ENCODE peak calls at places on chromosomes 6 and 20, in four cellular contexts. One of them, this sample, is unnamed. For H3K36me3, the result is how much of the 10 kb centered on the place peaks cover.

GRCh38 chr6:120173250-120173649 is 823.7 kb upstream of the MAN1A1 start:
- DNase-seq in stomach: no peak
- DNase-seq in HCT116: no peak
- DNase-seq in GM23338: no peak
- DNase-seq in this sample: no peak

GRCh38 chr6:108904731-108905130 is 56.5 kb downstream of the ARMC2 start:
- DNase-seq in stomach: no peak
- DNase-seq in HCT116: no peak
- DNase-seq in GM23338: no peak
- DNase-seq in this sample: no peak

GRCh38 chr6:44177691-44178423 is 19.2 kb downstream of the CAPN11 start:
- DNase-seq in stomach: no peak
- DNase-seq in HCT116: no peak
- DNase-seq in GM23338: no peak
- DNase-seq in this sample: peak

GRCh38 chr6:43334466-43335095 is 26.0 kb upstream of the CRIP3 start:
- DNase-seq in stomach: no peak
- DNase-seq in HCT116: peak
- DNase-seq in GM23338: peak
- DNase-seq in this sample: peak

GRCh38 chr6:10401004-10401536 is 13.8 kb downstream of the TFAP2A start:
- DNase-seq in stomach: no peak
- DNase-seq in HCT116: no peak
- DNase-seq in GM23338: peak
- DNase-seq in this sample: no peak

GRCh38 chr6:26224940-26225847 is 138.0 kb downstream of the HFE start:
- DNase-seq in stomach: no peak
- DNase-seq in HCT116: no peak
- DNase-seq in GM23338: peak
- DNase-seq in this sample: no peak

GRCh38 chr6:107153061-107153460 is 37.7 kb upstream of the BEND3 start:
- DNase-seq in stomach: no peak
- DNase-seq in HCT116: no peak
- DNase-seq in GM23338: no peak
- DNase-seq in this sample: no peak

GRCh38 chr6:108732101-108732870 is 115.9 kb upstream of the ARMC2 start:
- DNase-seq in stomach: peak
- DNase-seq in HCT116: peak
- DNase-seq in GM23338: no peak
- DNase-seq in this sample: peak

GRCh38 chr20:36645998-36646397 is at the start of gene SLA2:
- DNase-seq in stomach: peak
- DNase-seq in HCT116: no peak
- DNase-seq in GM23338: no peak
- DNase-seq in this sample: no peak

GRCh38 chr6:140480852-140481251 is 1106.4 kb upstream of the CITED2 start:
- DNase-seq in stomach: no peak
- DNase-seq in HCT116: no peak
- DNase-seq in GM23338: no peak
- DNase-seq in this sample: no peak

GRCh38 chr20:58678806-58679205 is 13.8 kb upstream of the NPEPL1 start:
- DNase-seq in stomach: no peak
- DNase-seq in HCT116: no peak
- DNase-seq in GM23338: no peak
- DNase-seq in this sample: no peak

GRCh38 chr6:104936766-104937535 is 20.0 kb upstream of the LIN28B start:
- DNase-seq in stomach: no peak
- DNase-seq in HCT116: no peak
- DNase-seq in GM23338: no peak
- DNase-seq in this sample: no peak

GRCh38 chr6:129501401-129502051 is 208.5 kb downstream of the ARHGAP18 start:
- DNase-seq in stomach: peak
- DNase-seq in HCT116: peak
- DNase-seq in GM23338: peak
- DNase-seq in this sample: peak

GRCh38 chr6:111377558-111378120 is 105.4 kb downstream of the REV3L start:
- DNase-seq in stomach: no peak
- DNase-seq in HCT116: no peak
- DNase-seq in GM23338: no peak
- DNase-seq in this sample: no peak

GRCh38 chr20:53890434-53891305 is 179.7 kb downstream of the BCAS1 start:
- DNase-seq in stomach: no peak
- DNase-seq in HCT116: no peak
- DNase-seq in GM23338: no peak
- DNase-seq in this sample: no peak

GRCh38 chr6:140009286-140009685 is 634.8 kb upstream of the CITED2 start:
- DNase-seq in stomach: no peak
- DNase-seq in HCT116: no peak
- DNase-seq in GM23338: no peak
- DNase-seq in this sample: no peak

GRCh38 chr6:19723533-19723932 is 113.6 kb upstream of the ID4 start:
- DNase-seq in stomach: no peak
- DNase-seq in HCT116: no peak
- DNase-seq in GM23338: no peak
- DNase-seq in this sample: no peak

GRCh38 chr20:32207211-32207625 is 325 bp downstream of the PLAGL2 start:
- DNase-seq in stomach: no peak
- DNase-seq in HCT116: no peak
- DNase-seq in GM23338: peak
- DNase-seq in this sample: no peak

GRCh38 chr6:150033197-150033771 is 8.0 kb upstream of the RAET1L start:
- DNase-seq in stomach: no peak
- DNase-seq in HCT116: no peak
- DNase-seq in GM23338: no peak
- DNase-seq in this sample: no peak

GRCh38 chr6:31692353-31692752 is 10.8 kb downstream of the ABHD16A start:
- DNase-seq in stomach: no peak
- DNase-seq in HCT116: no peak
- DNase-seq in GM23338: no peak
- DNase-seq in this sample: no peak

GRCh38 chr6:163338671-163339405 is 75.7 kb upstream of the QKI start:
- DNase-seq in stomach: no peak
- DNase-seq in HCT116: no peak
- DNase-seq in GM23338: peak
- DNase-seq in this sample: no peak

GRCh38 chr20:7959484-7959883 is 19.2 kb upstream of the HAO1 start:
- DNase-seq in stomach: no peak
- DNase-seq in HCT116: no peak
- DNase-seq in GM23338: no peak
- DNase-seq in this sample: no peak

GRCh38 chr6:68826501-68826900 is 191.4 kb downstream of the ADGRB3 start:
- DNase-seq in stomach: no peak
- DNase-seq in HCT116: no peak
- DNase-seq in GM23338: no peak
- DNase-seq in this sample: no peak

GRCh38 chr20:6053776-6054688 is at the start of gene LRRN4:
- DNase-seq in stomach: peak
- DNase-seq in HCT116: peak
- DNase-seq in GM23338: peak
- DNase-seq in this sample: no peak

GRCh38 chr20:58817748-58818147 is 33.0 kb downstream of the GNAS-AS1 start:
- DNase-seq in stomach: no peak
- DNase-seq in HCT116: no peak
- DNase-seq in GM23338: no peak
- DNase-seq in this sample: no peak

GRCh38 chr6:44012078-44012493 is 115.2 kb downstream of the MRPL14 start:
- DNase-seq in stomach: no peak
- DNase-seq in HCT116: no peak
- DNase-seq in GM23338: no peak
- DNase-seq in this sample: no peak

GRCh38 chr6:139482184-139482751 is 107.8 kb upstream of the CITED2 start:
- DNase-seq in stomach: no peak
- DNase-seq in HCT116: no peak
- DNase-seq in GM23338: no peak
- DNase-seq in this sample: no peak

GRCh38 chr20:24943731-24944130 is 5.3 kb upstream of the CST7 start:
- DNase-seq in stomach: no peak
- DNase-seq in HCT116: no peak
- DNase-seq in GM23338: no peak
- DNase-seq in this sample: no peak

GRCh38 chr6:36345681-36346417 is 9.2 kb upstream of the BNIP5 start:
- DNase-seq in stomach: no peak
- DNase-seq in HCT116: no peak
- DNase-seq in GM23338: peak
- DNase-seq in this sample: no peak

GRCh38 chr6:40395698-40396076 is 191.5 kb downstream of the LRFN2 start:
- DNase-seq in stomach: no peak
- DNase-seq in HCT116: no peak
- DNase-seq in GM23338: no peak
- DNase-seq in this sample: no peak

GRCh38 chr6:40397287-40398033 is 189.7 kb downstream of the LRFN2 start:
- DNase-seq in stomach: no peak
- DNase-seq in HCT116: no peak
- DNase-seq in GM23338: no peak
- DNase-seq in this sample: no peak

GRCh38 chr6:40394381-40394780 is 192.8 kb downstream of the LRFN2 start:
- DNase-seq in stomach: no peak
- DNase-seq in HCT116: no peak
- DNase-seq in GM23338: no peak
- DNase-seq in this sample: no peak

GRCh38 chr6:40393641-40394040 is 193.5 kb downstream of the LRFN2 start:
- DNase-seq in stomach: no peak
- DNase-seq in HCT116: no peak
- DNase-seq in GM23338: no peak
- DNase-seq in this sample: no peak

GRCh38 chr6:40395066-40395697 is 192.0 kb downstream of the LRFN2 start:
- DNase-seq in stomach: peak
- DNase-seq in HCT116: no peak
- DNase-seq in GM23338: no peak
- DNase-seq in this sample: no peak
- TF ChIP-seq POLR2AphosphoS5 in stomach: no peak
- TF ChIP-seq POLR2AphosphoS5 in HCT116: no peak
- TF ChIP-seq POLR2AphosphoS5 in GM23338: no peak
- TF ChIP-seq POLR2AphosphoS5 in this sample: no peak

GRCh38 chr6:48151142-48151541 is 40.1 kb upstream of the PTCHD4 start:
- DNase-seq in stomach: no peak
- DNase-seq in HCT116: no peak
- DNase-seq in GM23338: no peak
- DNase-seq in this sample: no peak
- H3K27ac ChIP-seq in stomach: no peak
- H3K27ac ChIP-seq in HCT116: no peak
- H3K27ac ChIP-seq in GM23338: no peak
- H3K27ac ChIP-seq in this sample: no peak

GRCh38 chr6:82176616-82177015 is 70.9 kb downstream of the IBTK start:
- DNase-seq in stomach: no peak
- DNase-seq in HCT116: no peak
- DNase-seq in GM23338: no peak
- DNase-seq in this sample: no peak

GRCh38 chr6:82178084-82178758 is 69.3 kb downstream of the IBTK start:
- DNase-seq in stomach: no peak
- DNase-seq in HCT116: no peak
- DNase-seq in GM23338: no peak
- DNase-seq in this sample: no peak

GRCh38 chr6:82182756-82183155 is 64.8 kb downstream of the IBTK start:
- DNase-seq in stomach: no peak
- DNase-seq in HCT116: no peak
- DNase-seq in GM23338: no peak
- DNase-seq in this sample: no peak

GRCh38 chr6:82179415-82179814 is 68.1 kb downstream of the IBTK start:
- DNase-seq in stomach: no peak
- DNase-seq in HCT116: no peak
- DNase-seq in GM23338: no peak
- DNase-seq in this sample: no peak

GRCh38 chr6:82178759-82179112 is 68.8 kb downstream of the IBTK start:
- DNase-seq in stomach: no peak
- DNase-seq in HCT116: no peak
- DNase-seq in GM23338: no peak
- DNase-seq in this sample: no peak
- H3K36me3 ChIP-seq in stomach: under half
- H3K36me3 ChIP-seq in HCT116: under half
- H3K36me3 ChIP-seq in GM23338: under half
- H3K36me3 ChIP-seq in this sample: under half

DNA sequence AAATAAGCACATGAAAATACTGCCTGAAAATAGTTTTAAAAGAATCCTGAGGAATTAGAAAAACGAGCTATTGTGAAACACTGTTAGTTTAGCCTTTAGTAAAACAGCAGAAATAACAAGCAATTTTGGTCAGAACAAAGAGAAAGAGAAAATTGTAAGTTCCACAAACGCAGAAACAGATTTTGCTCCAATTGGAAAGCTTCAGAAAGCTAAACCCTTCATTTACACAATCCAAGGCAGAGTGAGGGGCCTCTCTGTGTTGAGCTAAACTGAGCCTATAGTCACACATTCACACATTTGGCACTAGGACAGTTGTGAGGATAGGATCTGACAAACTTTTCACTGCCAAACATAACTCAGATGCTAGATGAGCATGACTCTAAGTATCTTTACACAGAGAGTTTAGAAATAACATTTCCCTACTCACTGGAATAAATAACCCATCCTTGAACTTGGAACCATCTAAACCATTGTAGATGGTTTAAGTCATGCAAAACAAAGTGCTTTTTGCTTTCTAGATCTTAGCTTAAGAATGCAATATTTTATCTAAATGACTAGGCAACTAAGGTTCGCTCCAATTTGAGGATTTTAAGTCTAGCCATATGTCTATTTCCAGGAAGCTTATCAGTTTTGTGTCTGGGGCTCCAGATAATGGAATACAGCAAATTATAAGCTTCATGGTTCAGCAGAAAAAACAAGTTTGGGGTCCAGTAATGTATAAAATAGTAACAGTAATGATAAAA is 122.6 kb downstream of the SGK1 start:
- DNase-seq in stomach: no peak
- DNase-seq in HCT116: no peak
- DNase-seq in GM23338: no peak
- DNase-seq in this sample: no peak
- TF ChIP-seq POLR2AphosphoS5 in stomach: no peak
- TF ChIP-seq POLR2AphosphoS5 in HCT116: no peak
- TF ChIP-seq POLR2AphosphoS5 in GM23338: no peak
- TF ChIP-seq POLR2AphosphoS5 in this sample: no peak

GRCh38 chr20:62322428-62323073 is 19.8 kb downstream of the ADRM1 start:
- DNase-seq in stomach: no peak
- DNase-seq in HCT116: no peak
- DNase-seq in GM23338: no peak
- DNase-seq in this sample: no peak
- H3K27ac ChIP-seq in stomach: no peak
- H3K27ac ChIP-seq in HCT116: peak
- H3K27ac ChIP-seq in GM23338: no peak
- H3K27ac ChIP-seq in this sample: no peak

DNA sequence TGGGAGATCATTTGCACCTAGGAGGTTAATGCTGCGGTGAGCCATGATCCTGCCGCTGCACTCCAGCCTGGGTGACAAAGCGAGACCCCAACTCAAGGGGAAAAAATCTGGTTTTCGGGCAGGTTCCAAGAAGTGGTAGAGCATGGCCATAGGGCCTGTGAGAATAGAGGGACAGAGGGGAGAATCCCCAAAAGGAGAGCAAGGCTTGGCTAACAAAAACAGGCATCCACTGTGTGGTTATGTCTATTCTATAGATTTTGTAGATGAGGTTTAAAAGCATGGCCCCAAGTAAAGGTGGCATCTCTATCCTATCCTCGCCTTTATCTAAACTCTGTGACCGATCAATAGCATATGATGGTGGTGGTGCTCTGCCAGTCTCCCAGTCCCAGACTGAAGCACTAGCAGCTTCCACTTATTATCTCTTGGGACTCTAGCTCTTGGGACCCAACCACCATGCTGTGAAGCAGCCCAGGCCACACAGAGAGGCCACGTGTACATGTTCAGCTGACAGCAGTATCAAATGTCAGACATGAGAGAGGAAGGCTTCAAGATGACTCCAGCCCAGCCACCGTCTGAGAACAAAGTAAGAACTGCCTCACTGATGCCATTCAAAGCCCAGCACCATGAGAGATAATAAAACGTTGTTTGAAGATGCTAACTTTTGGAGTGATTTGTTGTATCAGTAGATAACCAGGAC is 27.7 kb downstream of the EIF2S2 start:
- DNase-seq in stomach: no peak
- DNase-seq in HCT116: no peak
- DNase-seq in GM23338: no peak
- DNase-seq in this sample: no peak
- H3K36me3 ChIP-seq in stomach: under half
- H3K36me3 ChIP-seq in HCT116: under half
- H3K36me3 ChIP-seq in GM23338: under half
- H3K36me3 ChIP-seq in this sample: under half

This sample was measured in Panc1.